ENCODE peak calls at places on chromosomes 11 and 22, in seven cellular contexts. One of them, this sample, is unnamed.
A peak's percentile ranks its signal among the peaks of the same experiment; 100 is the strongest.

GRCh38 chr11:102026217-102026616 is 21.0 kb upstream of the CFAP300 start:
- DNase-seq in ACHN: no peak
- DNase-seq in aorta: no peak
- DNase-seq in NCI-H1092 treated with DMSO at 0.1 percent for 48 hours: no peak
- DNase-seq in NCI-H446: no peak
- DNase-seq in stomach: no peak
- DNase-seq in GM23248: no peak
- DNase-seq in this sample: no peak

GRCh38 chr11:69913591-69914285 is 94.5 kb upstream of the FGF3 start:
- DNase-seq in ACHN: no peak
- DNase-seq in aorta: peak; percentile 59
- DNase-seq in NCI-H1092 treated with DMSO at 0.1 percent for 48 hours: no peak
- DNase-seq in NCI-H446: no peak
- DNase-seq in stomach: no peak
- DNase-seq in GM23248: no peak
- DNase-seq in this sample: peak; percentile 2

GRCh38 chr22:40540265-40540664 is 96.3 kb downstream of the MRTFA start:
- DNase-seq in ACHN: no peak
- DNase-seq in aorta: no peak
- DNase-seq in NCI-H1092 treated with DMSO at 0.1 percent for 48 hours: no peak
- DNase-seq in NCI-H446: no peak
- DNase-seq in stomach: no peak
- DNase-seq in GM23248: no peak
- DNase-seq in this sample: no peak

GRCh38 chr22:29503811-29504372 is 23.9 kb downstream of the NEFH start:
- DNase-seq in ACHN: peak; percentile 23
- DNase-seq in aorta: no peak
- DNase-seq in NCI-H1092 treated with DMSO at 0.1 percent for 48 hours: no peak
- DNase-seq in NCI-H446: peak; percentile 77
- DNase-seq in stomach: no peak
- DNase-seq in GM23248: peak; percentile 82
- DNase-seq in this sample: no peak

GRCh38 chr11:60130496-60130895 is 42.0 kb downstream of the MS4A2 start:
- DNase-seq in ACHN: peak; percentile 51
- DNase-seq in aorta: no peak
- DNase-seq in NCI-H1092 treated with DMSO at 0.1 percent for 48 hours: no peak
- DNase-seq in NCI-H446: peak; percentile 74
- DNase-seq in stomach: no peak
- DNase-seq in GM23248: peak; percentile 24
- DNase-seq in this sample: peak; percentile 22

GRCh38 chr11:1090600-1091331 is 16.1 kb downstream of the MUC2 start:
- DNase-seq in ACHN: no peak
- DNase-seq in aorta: peak; percentile 74
- DNase-seq in NCI-H1092 treated with DMSO at 0.1 percent for 48 hours: no peak
- DNase-seq in NCI-H446: no peak
- DNase-seq in stomach: no peak
- DNase-seq in GM23248: no peak
- DNase-seq in this sample: no peak

GRCh38 chr11:83951521-83951920 is 665.4 kb upstream of the CCDC90B start:
- DNase-seq in ACHN: no peak
- DNase-seq in aorta: no peak
- DNase-seq in NCI-H1092 treated with DMSO at 0.1 percent for 48 hours: no peak
- DNase-seq in NCI-H446: no peak
- DNase-seq in stomach: no peak
- DNase-seq in GM23248: no peak
- DNase-seq in this sample: no peak

GRCh38 chr22:48483764-48484528 is 1343.7 kb downstream of the BRD1 start:
- DNase-seq in ACHN: no peak
- DNase-seq in aorta: no peak
- DNase-seq in NCI-H1092 treated with DMSO at 0.1 percent for 48 hours: no peak
- DNase-seq in NCI-H446: no peak
- DNase-seq in stomach: no peak
- DNase-seq in GM23248: no peak
- DNase-seq in this sample: no peak

GRCh38 chr11:20584093-20584774 is 15.2 kb upstream of the SLC6A5 start:
- DNase-seq in ACHN: no peak
- DNase-seq in aorta: no peak
- DNase-seq in NCI-H1092 treated with DMSO at 0.1 percent for 48 hours: no peak
- DNase-seq in NCI-H446: no peak
- DNase-seq in stomach: no peak
- DNase-seq in GM23248: peak; percentile 3
- DNase-seq in this sample: no peak

GRCh38 chr11:68584991-68585524 is 99.3 kb upstream of the GAL start:
- DNase-seq in ACHN: no peak
- DNase-seq in aorta: no peak
- DNase-seq in NCI-H1092 treated with DMSO at 0.1 percent for 48 hours: no peak
- DNase-seq in NCI-H446: no peak
- DNase-seq in stomach: no peak
- DNase-seq in GM23248: no peak
- DNase-seq in this sample: no peak

GRCh38 chr11:97973352-97973857 is 1047.3 kb upstream of the CNTN5 start:
- DNase-seq in ACHN: no peak
- DNase-seq in aorta: no peak
- DNase-seq in NCI-H1092 treated with DMSO at 0.1 percent for 48 hours: no peak
- DNase-seq in NCI-H446: no peak
- DNase-seq in stomach: no peak
- DNase-seq in GM23248: no peak
- DNase-seq in this sample: no peak

GRCh38 chr11:18065572-18065971 is 19.5 kb upstream of the TPH1 start:
- DNase-seq in ACHN: no peak
- DNase-seq in aorta: no peak
- DNase-seq in NCI-H1092 treated with DMSO at 0.1 percent for 48 hours: peak; percentile 79
- DNase-seq in NCI-H446: no peak
- DNase-seq in stomach: no peak
- DNase-seq in GM23248: no peak
- DNase-seq in this sample: no peak

GRCh38 chr11:117861151-117862018 is 15.1 kb downstream of the FXYD6 start:
- DNase-seq in ACHN: no peak
- DNase-seq in aorta: no peak
- DNase-seq in NCI-H1092 treated with DMSO at 0.1 percent for 48 hours: peak; percentile 81
- DNase-seq in NCI-H446: no peak
- DNase-seq in stomach: peak; percentile 24
- DNase-seq in GM23248: no peak
- DNase-seq in this sample: peak; percentile 89

GRCh38 chr22:37485006-37485713 is 1.0 kb downstream of the MFNG start:
- DNase-seq in ACHN: no peak
- DNase-seq in aorta: no peak
- DNase-seq in NCI-H1092 treated with DMSO at 0.1 percent for 48 hours: no peak
- DNase-seq in NCI-H446: no peak
- DNase-seq in stomach: no peak
- DNase-seq in GM23248: no peak
- DNase-seq in this sample: no peak

GRCh38 chr11:65013130-65013691 is 749 bp upstream of the ARL2 start:
- DNase-seq in ACHN: peak; percentile 80
- DNase-seq in aorta: peak; percentile 97
- DNase-seq in NCI-H1092 treated with DMSO at 0.1 percent for 48 hours: no peak
- DNase-seq in NCI-H446: peak; percentile 92
- DNase-seq in stomach: peak; percentile 93
- DNase-seq in GM23248: peak; percentile 94
- DNase-seq in this sample: peak; percentile 90

GRCh38 chr11:1151366-1152315 is 6.1 kb upstream of the MUC5AC start:
- DNase-seq in ACHN: no peak
- DNase-seq in aorta: peak; percentile 63
- DNase-seq in NCI-H1092 treated with DMSO at 0.1 percent for 48 hours: no peak
- DNase-seq in NCI-H446: no peak
- DNase-seq in stomach: no peak
- DNase-seq in GM23248: peak; percentile 11
- DNase-seq in this sample: no peak

GRCh38 chr11:57344826-57345225 is 6.7 kb downstream of the P2RX3 start:
- DNase-seq in ACHN: no peak
- DNase-seq in aorta: peak; percentile 37
- DNase-seq in NCI-H1092 treated with DMSO at 0.1 percent for 48 hours: no peak
- DNase-seq in NCI-H446: no peak
- DNase-seq in stomach: no peak
- DNase-seq in GM23248: no peak
- DNase-seq in this sample: no peak

GRCh38 chr22:17260291-17260690 is 41.1 kb upstream of the ADA2 start:
- DNase-seq in ACHN: no peak
- DNase-seq in aorta: no peak
- DNase-seq in NCI-H1092 treated with DMSO at 0.1 percent for 48 hours: no peak
- DNase-seq in NCI-H446: no peak
- DNase-seq in stomach: no peak
- DNase-seq in GM23248: no peak
- DNase-seq in this sample: no peak

GRCh38 chr11:40360206-40360798 is 1099.2 kb downstream of the LRRC4C start:
- DNase-seq in ACHN: no peak
- DNase-seq in aorta: no peak
- DNase-seq in NCI-H1092 treated with DMSO at 0.1 percent for 48 hours: no peak
- DNase-seq in NCI-H446: no peak
- DNase-seq in stomach: no peak
- DNase-seq in GM23248: no peak
- DNase-seq in this sample: no peak

GRCh38 chr11:40885257-40885947 is 574.0 kb downstream of the LRRC4C start:
- DNase-seq in ACHN: no peak
- DNase-seq in aorta: no peak
- DNase-seq in NCI-H1092 treated with DMSO at 0.1 percent for 48 hours: peak; percentile 2
- DNase-seq in NCI-H446: peak; percentile 28
- DNase-seq in stomach: no peak
- DNase-seq in GM23248: no peak
- DNase-seq in this sample: no peak

GRCh38 chr11:35393093-35393492 is 26.3 kb downstream of the SLC1A2 start:
- DNase-seq in ACHN: no peak
- DNase-seq in aorta: no peak
- DNase-seq in NCI-H1092 treated with DMSO at 0.1 percent for 48 hours: no peak
- DNase-seq in NCI-H446: peak; percentile 39
- DNase-seq in stomach: no peak
- DNase-seq in GM23248: no peak
- DNase-seq in this sample: no peak

GRCh38 chr11:47204633-47204989 is 10.2 kb upstream of the DDB2 start:
- DNase-seq in ACHN: no peak
- DNase-seq in aorta: no peak
- DNase-seq in NCI-H1092 treated with DMSO at 0.1 percent for 48 hours: no peak
- DNase-seq in NCI-H446: no peak
- DNase-seq in stomach: no peak
- DNase-seq in GM23248: peak; percentile 81
- DNase-seq in this sample: no peak

GRCh38 chr11:33294224-33294623 is 37.0 kb downstream of the HIPK3 start:
- DNase-seq in ACHN: no peak
- DNase-seq in aorta: no peak
- DNase-seq in NCI-H1092 treated with DMSO at 0.1 percent for 48 hours: no peak
- DNase-seq in NCI-H446: no peak
- DNase-seq in stomach: no peak
- DNase-seq in GM23248: no peak
- DNase-seq in this sample: no peak